ENCODE peak calls at places on chromosomes 4 and X, in seven cellular contexts. Q is midbrain, S is mucosa of gallbladder, K is left cardiac atrium, Y is progenitor cell of endocrine pancreas, D is GM23248, N is memory B cell. J is an unnamed sample.

GRCh38 chr4:183807420-183808101 is 97.5 kb upstream of the STOX2 start:
- DNase-seq in Q (no peak), S (no peak), K (peak), Y (no peak), D (no peak), N (no peak), J (no peak)

GRCh38 chrX:100850317-100850716 is 23.8 kb downstream of the NOX1 start:
- DNase-seq in Q (no peak), S (no peak), K (no peak), Y (no peak), D (no peak), N (no peak), J (no peak)

GRCh38 chr4:184934961-184935360 is 83.3 kb upstream of the HELT start:
- DNase-seq in Q (no peak), S (no peak), K (no peak), Y (no peak), D (no peak), N (no peak), J (no peak)

GRCh38 chrX:20829665-20830481 is 544.3 kb upstream of the CNKSR2 start:
- DNase-seq in Q (no peak), S (peak), K (no peak), Y (no peak), D (peak), N (no peak), J (no peak)

GRCh38 chrX:28581522-28581921 is 5.7 kb upstream of the IL1RAPL1 start:
- DNase-seq in Q (no peak), S (no peak), K (no peak), Y (no peak), D (no peak), N (no peak), J (no peak)

GRCh38 chr4:140047017-140047640 is 106.9 kb downstream of the MAML3 start:
- DNase-seq in Q (peak), S (peak), K (peak), Y (no peak), D (no peak), N (no peak), J (no peak)

GRCh38 chrX:47316276-47317025 is 53.9 kb upstream of the ZNF157 start:
- DNase-seq in Q (no peak), S (no peak), K (no peak), Y (peak), D (peak), N (no peak), J (no peak)

GRCh38 chrX:132662844-132663243 is 174.0 kb upstream of the MBNL3 start:
- DNase-seq in Q (no peak), S (no peak), K (no peak), Y (no peak), D (no peak), N (no peak), J (no peak)

GRCh38 chr4:98092833-98093439 is 50.3 kb downstream of the STPG2 start:
- DNase-seq in Q (peak), S (no peak), K (no peak), Y (no peak), D (peak), N (no peak), J (no peak)

GRCh38 chr4:36081185-36081584 is 163.1 kb downstream of the ARAP2 start:
- DNase-seq in Q (no peak), S (no peak), K (no peak), Y (no peak), D (no peak), N (no peak), J (no peak)

GRCh38 chr4:2798399-2799301 is 5.8 kb downstream of the SH3BP2 start:
- DNase-seq in Q (no peak), S (peak), K (peak), Y (no peak), D (no peak), N (no peak), J (peak)

GRCh38 chr4:73007526-73008100 is 61.9 kb downstream of the COX18 start:
- DNase-seq in Q (no peak), S (no peak), K (no peak), Y (no peak), D (no peak), N (no peak), J (no peak)

GRCh38 chr4:54281060-54281781 is 52.1 kb downstream of the PDGFRA start:
- DNase-seq in Q (no peak), S (peak), K (peak), Y (no peak), D (peak), N (no peak), J (no peak)

GRCh38 chr4:3791910-3792542 is 25.8 kb downstream of the ADRA2C start:
- DNase-seq in Q (no peak), S (peak), K (peak), Y (peak), D (peak), N (no peak), J (no peak)

GRCh38 chr4:175421506-175421905 is 390.6 kb downstream of the GPM6A start:
- DNase-seq in Q (no peak), S (no peak), K (no peak), Y (no peak), D (peak), N (no peak), J (no peak)

GRCh38 chr4:186021461-186022167 is 47.3 kb upstream of the TLR3 start:
- DNase-seq in Q (peak), S (no peak), K (no peak), Y (no peak), D (peak), N (no peak), J (no peak)